ENCODE peak calls at places on chromosomes 4 and X, in four cellular contexts. One of them, this sample, is unnamed.

GRCh38 chr4:130419576-130419975 is 1323.6 kb downstream of the C4orf33 start:
- DNase-seq in GM12878: no peak
- DNase-seq in HepG2: no peak
- DNase-seq in K562: no peak
- DNase-seq in this sample: no peak

GRCh38 chrX:10017866-10018265 is 50.7 kb downstream of the CLDN34 start:
- DNase-seq in GM12878: no peak
- DNase-seq in HepG2: peak; percentile 81
- DNase-seq in K562: no peak
- DNase-seq in this sample: no peak

GRCh38 chrX:1614927-1615326 is at the start of gene ASMT:
- DNase-seq in GM12878: no peak
- DNase-seq in HepG2: no peak
- DNase-seq in K562: no peak
- DNase-seq in this sample: no peak

GRCh38 chr4:8219236-8219635 is 20.1 kb downstream of the SH3TC1 start:
- DNase-seq in GM12878: no peak
- DNase-seq in HepG2: no peak
- DNase-seq in K562: no peak
- DNase-seq in this sample: no peak

GRCh38 chr4:41178372-41179085 is 35.8 kb downstream of the APBB2 start:
- DNase-seq in GM12878: no peak
- DNase-seq in HepG2: no peak
- DNase-seq in K562: no peak
- DNase-seq in this sample: no peak

GRCh38 chrX:11381464-11381863 is 88.3 kb downstream of the AMELX start:
- DNase-seq in GM12878: peak; percentile 30
- DNase-seq in HepG2: peak; percentile 25
- DNase-seq in K562: peak; percentile 31
- DNase-seq in this sample: peak; percentile 29

GRCh38 chr4:99587803-99588202 is 13.2 kb downstream of the MTTP start:
- DNase-seq in GM12878: no peak
- DNase-seq in HepG2: no peak
- DNase-seq in K562: no peak
- DNase-seq in this sample: no peak

GRCh38 chr4:54318904-54319303 is 89.8 kb downstream of the PDGFRA start:
- DNase-seq in GM12878: no peak
- DNase-seq in HepG2: peak; percentile 29
- DNase-seq in K562: peak; percentile 59
- DNase-seq in this sample: peak; percentile 49

GRCh38 chr4:85084371-85085170 is 118.1 kb upstream of the WDFY3 start:
- DNase-seq in GM12878: no peak
- DNase-seq in HepG2: peak; percentile 60
- DNase-seq in K562: peak; percentile 28
- DNase-seq in this sample: peak; percentile 32

GRCh38 chr4:6475492-6476020 is 3.1 kb upstream of the PPP2R2C start:
- DNase-seq in GM12878: no peak
- DNase-seq in HepG2: no peak
- DNase-seq in K562: no peak
- DNase-seq in this sample: no peak

GRCh38 chrX:16892504-16893362 is 22.6 kb upstream of the RBBP7 start:
- DNase-seq in GM12878: peak; percentile 25
- DNase-seq in HepG2: peak; percentile 50
- DNase-seq in K562: peak; percentile 60
- DNase-seq in this sample: peak; percentile 84

GRCh38 chrX:105210258-105210657 is 10.2 kb downstream of the TEX13A start:
- DNase-seq in GM12878: no peak
- DNase-seq in HepG2: no peak
- DNase-seq in K562: no peak
- DNase-seq in this sample: peak; percentile 31

GRCh38 chr4:140595065-140595464 is 26.3 kb upstream of the UCP1 start:
- DNase-seq in GM12878: no peak
- DNase-seq in HepG2: peak; percentile 50
- DNase-seq in K562: no peak
- DNase-seq in this sample: peak; percentile 20

GRCh38 chrX:13996650-13997049 is 33.0 kb downstream of the GEMIN8 start:
- DNase-seq in GM12878: no peak
- DNase-seq in HepG2: no peak
- DNase-seq in K562: no peak
- DNase-seq in this sample: no peak

GRCh38 chrX:53374222-53374820 is 48.1 kb downstream of the SMC1A start:
- DNase-seq in GM12878: no peak
- DNase-seq in HepG2: no peak
- DNase-seq in K562: peak; percentile 69
- DNase-seq in this sample: no peak

GRCh38 chr4:102501176-102501634 is at the start of gene NFKB1:
- DNase-seq in GM12878: peak; percentile 55
- DNase-seq in HepG2: peak; percentile 54
- DNase-seq in K562: no peak
- DNase-seq in this sample: no peak

GRCh38 chr4:56469489-56470210 is 2.2 kb downstream of the SRP72 start:
- DNase-seq in GM12878: no peak
- DNase-seq in HepG2: no peak
- DNase-seq in K562: no peak
- DNase-seq in this sample: no peak

GRCh38 chrX:77564824-77565223 is 117.6 kb downstream of the FGF16 start:
- DNase-seq in GM12878: no peak
- DNase-seq in HepG2: no peak
- DNase-seq in K562: no peak
- DNase-seq in this sample: no peak

GRCh38 chr4:187965726-187966125 is 29.8 kb upstream of the ZFP42 start:
- DNase-seq in GM12878: no peak
- DNase-seq in HepG2: no peak
- DNase-seq in K562: no peak
- DNase-seq in this sample: no peak

GRCh38 chr4:2925496-2925895 is 37.7 kb downstream of the NOP14 start:
- DNase-seq in GM12878: no peak
- DNase-seq in HepG2: no peak
- DNase-seq in K562: no peak
- DNase-seq in this sample: no peak

GRCh38 chr4:127732623-127733199 is 2.5 kb downstream of the SLC25A31 start:
- DNase-seq in GM12878: peak; percentile 12
- DNase-seq in HepG2: peak; percentile 35
- DNase-seq in K562: no peak
- DNase-seq in this sample: peak; percentile 26

GRCh38 chr4:21656832-21657231 is 291.7 kb downstream of the KCNIP4 start:
- DNase-seq in GM12878: no peak
- DNase-seq in HepG2: peak; percentile 2
- DNase-seq in K562: no peak
- DNase-seq in this sample: no peak

GRCh38 chrX:108468486-108468885 is 28.8 kb downstream of the COL4A5 start:
- DNase-seq in GM12878: no peak
- DNase-seq in HepG2: no peak
- DNase-seq in K562: no peak
- DNase-seq in this sample: no peak

GRCh38 chrX:7580127-7580526 is 262.8 kb upstream of the VCX start:
- DNase-seq in GM12878: no peak
- DNase-seq in HepG2: no peak
- DNase-seq in K562: no peak
- DNase-seq in this sample: no peak

GRCh38 chr4:53928825-53929224 is 135.6 kb downstream of the CHIC2 start:
- DNase-seq in GM12878: no peak
- DNase-seq in HepG2: no peak
- DNase-seq in K562: no peak
- DNase-seq in this sample: no peak

DNA sequence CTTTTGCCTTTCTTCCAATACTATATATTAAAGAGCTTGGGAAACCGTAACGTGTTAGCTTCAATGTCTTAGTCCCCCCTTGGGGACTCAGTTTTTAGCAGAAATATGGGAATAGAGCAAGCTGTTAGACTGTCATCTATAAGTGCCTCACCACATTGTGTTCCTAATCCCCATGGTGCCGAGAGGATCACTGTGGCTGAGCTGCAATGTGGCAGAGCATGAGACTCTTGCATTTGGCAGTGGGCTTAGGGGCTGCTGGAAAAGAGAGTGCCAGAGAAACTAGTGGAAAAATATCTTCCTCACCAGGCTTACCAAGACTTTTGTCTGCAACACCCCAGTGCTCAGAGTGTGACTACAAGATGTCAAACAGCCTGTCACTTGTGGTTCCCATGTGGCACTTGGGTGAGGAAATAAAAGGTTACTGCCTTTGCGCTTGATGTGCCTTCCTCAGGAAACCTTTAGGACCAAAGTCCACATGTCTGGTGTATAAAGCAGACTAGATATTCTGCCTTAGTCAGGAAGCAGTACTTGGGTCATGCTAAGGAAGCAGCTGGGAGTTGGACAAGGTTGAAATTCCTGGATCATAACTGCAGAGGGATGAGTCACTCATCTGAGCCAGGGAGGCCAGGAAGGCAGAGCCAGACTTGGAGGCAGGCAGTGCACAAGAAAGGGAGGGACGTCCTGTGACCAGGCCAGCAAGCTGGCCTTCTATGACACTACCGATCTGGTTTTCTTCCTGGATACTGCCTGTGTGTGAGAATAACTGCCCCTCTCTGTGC is 9.7 kb upstream of the MAGEA4 start:
- DNase-seq in GM12878: no peak
- DNase-seq in HepG2: peak; percentile 2
- DNase-seq in K562: no peak
- DNase-seq in this sample: no peak
- TF ChIP-seq TARDBP in GM12878: no peak
- TF ChIP-seq TARDBP in HepG2: no peak
- TF ChIP-seq TARDBP in K562: no peak
- TF ChIP-seq TARDBP in this sample: no peak

DNA sequence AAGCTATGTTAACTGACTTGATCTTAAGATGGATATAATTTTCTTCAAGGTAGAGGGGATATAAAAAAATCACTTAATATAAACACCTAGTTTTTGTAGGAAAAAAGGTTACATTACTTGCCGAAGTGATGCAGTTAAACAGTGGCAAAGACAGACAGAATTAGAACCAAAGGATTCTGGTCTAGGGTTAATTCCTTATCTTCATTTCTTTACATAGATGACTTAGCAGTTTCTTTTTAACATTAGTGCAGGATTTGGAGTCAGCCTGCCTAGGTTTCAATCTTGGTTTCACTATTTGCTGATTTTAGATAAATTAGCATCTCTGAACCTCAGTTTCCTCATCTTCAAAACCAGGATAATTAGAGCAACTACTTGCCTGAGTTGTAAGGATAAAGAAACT is 14.3 kb downstream of the ZAR1 start:
- DNase-seq in GM12878: no peak
- DNase-seq in HepG2: peak; percentile 3
- DNase-seq in K562: no peak
- DNase-seq in this sample: no peak
- TF ChIP-seq TARDBP in GM12878: no peak
- TF ChIP-seq TARDBP in HepG2: no peak
- TF ChIP-seq TARDBP in K562: no peak
- TF ChIP-seq TARDBP in this sample: no peak

GRCh38 chr4:147831452-147832192 is 99.7 kb downstream of the ARHGAP10 start:
- DNase-seq in GM12878: no peak
- DNase-seq in HepG2: no peak
- DNase-seq in K562: no peak
- DNase-seq in this sample: no peak

GRCh38 chr4:147829401-147830101 is 97.7 kb downstream of the ARHGAP10 start:
- DNase-seq in GM12878: no peak
- DNase-seq in HepG2: no peak
- DNase-seq in K562: no peak
- DNase-seq in this sample: no peak

GRCh38 chr4:147830987-147831386 is 99.1 kb downstream of the ARHGAP10 start:
- DNase-seq in GM12878: no peak
- DNase-seq in HepG2: no peak
- DNase-seq in K562: no peak
- DNase-seq in this sample: no peak

GRCh38 chr4:147828361-147828760 is 96.5 kb downstream of the ARHGAP10 start:
- DNase-seq in GM12878: no peak
- DNase-seq in HepG2: no peak
- DNase-seq in K562: no peak
- DNase-seq in this sample: no peak

GRCh38 chr4:147830102-147830463 is 98.2 kb downstream of the ARHGAP10 start:
- DNase-seq in GM12878: no peak
- DNase-seq in HepG2: no peak
- DNase-seq in K562: no peak
- DNase-seq in this sample: no peak
- TF ChIP-seq TARDBP in GM12878: no peak
- TF ChIP-seq TARDBP in HepG2: no peak
- TF ChIP-seq TARDBP in K562: no peak
- TF ChIP-seq TARDBP in this sample: no peak

DNA sequence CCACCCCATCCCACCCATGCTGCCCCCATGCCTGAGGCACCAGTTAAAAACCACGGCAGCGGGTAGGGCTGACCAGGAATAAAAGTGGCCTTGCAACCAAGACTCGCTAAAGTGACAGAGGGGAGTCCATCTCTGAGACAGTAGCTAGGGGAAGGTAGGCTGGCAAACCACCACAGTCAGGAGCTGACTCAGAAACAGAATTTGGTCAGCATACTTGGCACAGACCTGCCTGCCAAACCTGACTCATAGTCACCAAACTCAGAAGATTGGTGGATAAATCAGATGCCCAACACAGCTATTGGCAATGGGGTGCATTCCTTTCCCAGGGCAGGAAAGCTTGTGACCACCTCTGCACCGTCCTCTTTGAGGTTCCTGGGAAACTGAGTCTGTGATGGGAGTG is 193.8 kb downstream of the BCOR start:
- DNase-seq in GM12878: no peak
- DNase-seq in HepG2: no peak
- DNase-seq in K562: no peak
- DNase-seq in this sample: no peak
- TF ChIP-seq TARDBP in GM12878: no peak
- TF ChIP-seq TARDBP in HepG2: no peak
- TF ChIP-seq TARDBP in K562: no peak
- TF ChIP-seq TARDBP in this sample: no peak

DNA sequence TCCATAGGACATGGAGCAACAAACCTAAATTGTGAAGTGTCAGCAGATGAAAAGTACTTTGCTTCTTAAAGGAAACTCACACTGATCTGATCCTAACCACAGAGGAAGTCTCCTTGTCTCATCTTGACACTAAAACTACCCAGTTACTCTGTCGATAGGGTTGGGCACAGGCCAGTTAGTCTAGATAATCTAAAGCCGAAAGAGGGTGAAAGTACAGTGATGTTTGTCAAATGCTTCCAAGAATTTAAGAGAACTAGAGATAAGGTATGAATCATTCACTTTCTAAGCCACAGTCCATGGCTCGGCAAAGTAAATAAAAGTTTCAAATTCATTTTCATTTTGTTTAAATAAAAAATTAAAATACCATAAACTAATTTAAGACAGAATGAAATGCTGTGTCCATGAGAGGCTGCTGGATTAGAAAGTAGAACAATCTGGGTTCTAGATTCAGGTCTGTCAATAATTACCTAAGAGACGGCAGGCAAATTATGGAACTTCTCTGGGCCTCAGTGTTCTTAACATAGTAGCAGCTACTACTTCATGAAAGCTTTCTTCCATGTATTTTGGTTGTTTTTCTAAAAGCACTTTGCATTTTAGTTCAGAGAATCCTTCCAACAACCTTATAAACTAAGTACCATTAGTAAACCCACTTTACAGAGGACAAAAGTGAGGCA is 176.7 kb downstream of the LDB2 start:
- DNase-seq in GM12878: no peak
- DNase-seq in HepG2: peak; percentile 2
- DNase-seq in K562: no peak
- DNase-seq in this sample: no peak
- TF ChIP-seq TARDBP in GM12878: no peak
- TF ChIP-seq TARDBP in HepG2: no peak
- TF ChIP-seq TARDBP in K562: no peak
- TF ChIP-seq TARDBP in this sample: no peak